ENCODE peak calls at places on chromosomes 13 and 19, in six cellular contexts. D, K, G, P, R and I are unnamed samples.

GRCh38 chr19:29415507-29415906 is 110.3 kb upstream of the VSTM2B start:
- DNase-seq in D (no peak), K (no peak), G (no peak), P (no peak), R (no peak), I (no peak)

GRCh38 chr19:33796164-33797100 is at the start of gene KCTD15:
- DNase-seq in D (peak; percentile 31), K (no peak), G (peak; percentile 60), P (no peak), R (no peak), I (no peak)

GRCh38 chr19:33395561-33396550 is 22.3 kb downstream of the CEBPG start:
- DNase-seq in D (peak; percentile 41), K (no peak), G (no peak), P (no peak), R (no peak), I (no peak)

GRCh38 chr13:45331981-45332830 is 8.8 kb downstream of the TPT1 start:
- DNase-seq in D (peak; percentile 88), K (no peak), G (peak; percentile 88), P (peak; percentile 80), R (no peak), I (no peak)

GRCh38 chr13:65907656-65908441 is 1322.3 kb downstream of the PCDH9 start:
- DNase-seq in D (peak; percentile 40), K (no peak), G (no peak), P (peak; percentile 66), R (no peak), I (no peak)

GRCh38 chr19:50516859-50517703 is 3.4 kb upstream of the ASPDH start:
- DNase-seq in D (no peak), K (no peak), G (no peak), P (no peak), R (no peak), I (no peak)

GRCh38 chr19:5339470-5339949 is 1.1 kb downstream of the PTPRS start:
- DNase-seq in D (no peak), K (no peak), G (no peak), P (no peak), R (no peak), I (no peak)

GRCh38 chr13:35470671-35471465 is 5.6 kb downstream of the MAB21L1 start:
- DNase-seq in D (peak; percentile 2), K (no peak), G (no peak), P (peak; percentile 5), R (no peak), I (no peak)

GRCh38 chr19:677201-677600 is 1.0 kb downstream of the FSTL3 start:
- DNase-seq in D (peak; percentile 79), K (no peak), G (peak; percentile 83), P (peak; percentile 83), R (no peak), I (no peak)

GRCh38 chr13:46595136-46595917 is 42.4 kb downstream of the LRCH1 start:
- DNase-seq in D (peak; percentile 60), K (no peak), G (peak; percentile 82), P (no peak), R (no peak), I (no peak)

GRCh38 chr19:18317998-18318800 is 4.7 kb downstream of the LSM4 start:
- DNase-seq in D (no peak), K (no peak), G (no peak), P (no peak), R (no peak), I (no peak)

GRCh38 chr13:109844396-109844795 is 58.0 kb upstream of the IRS2 start:
- DNase-seq in D (peak; percentile 73), K (no peak), G (peak; percentile 32), P (no peak), R (no peak), I (no peak)

GRCh38 chr13:98105929-98106336 is 37.0 kb upstream of the FARP1 start:
- DNase-seq in D (peak; percentile 59), K (no peak), G (no peak), P (peak; percentile 64), R (no peak), I (no peak)

GRCh38 chr13:50529154-50529882 is 314.2 kb downstream of the DLEU7 start:
- DNase-seq in D (peak; percentile 89), K (no peak), G (peak; percentile 86), P (peak; percentile 85), R (no peak), I (peak; percentile 49)

GRCh38 chr19:36142046-36142445 is 2.2 kb downstream of the CAPNS1 start:
- DNase-seq in D (no peak), K (no peak), G (no peak), P (no peak), R (no peak), I (no peak)

GRCh38 chr19:36141039-36141914 is 1.4 kb downstream of the CAPNS1 start:
- DNase-seq in D (peak; percentile 76), K (peak; percentile 85), G (peak; percentile 93), P (peak; percentile 84), R (peak; percentile 39), I (no peak)

GRCh38 chr19:36139120-36139472 is 770 bp upstream of the CAPNS1 start:
- DNase-seq in D (no peak), K (no peak), G (no peak), P (no peak), R (no peak), I (no peak)

GRCh38 chr19:36140289-36141038 is 598 bp downstream of the CAPNS1 start:
- DNase-seq in D (peak; percentile 52), K (peak; percentile 39), G (peak; percentile 70), P (peak; percentile 62), R (no peak), I (no peak)

DNA sequence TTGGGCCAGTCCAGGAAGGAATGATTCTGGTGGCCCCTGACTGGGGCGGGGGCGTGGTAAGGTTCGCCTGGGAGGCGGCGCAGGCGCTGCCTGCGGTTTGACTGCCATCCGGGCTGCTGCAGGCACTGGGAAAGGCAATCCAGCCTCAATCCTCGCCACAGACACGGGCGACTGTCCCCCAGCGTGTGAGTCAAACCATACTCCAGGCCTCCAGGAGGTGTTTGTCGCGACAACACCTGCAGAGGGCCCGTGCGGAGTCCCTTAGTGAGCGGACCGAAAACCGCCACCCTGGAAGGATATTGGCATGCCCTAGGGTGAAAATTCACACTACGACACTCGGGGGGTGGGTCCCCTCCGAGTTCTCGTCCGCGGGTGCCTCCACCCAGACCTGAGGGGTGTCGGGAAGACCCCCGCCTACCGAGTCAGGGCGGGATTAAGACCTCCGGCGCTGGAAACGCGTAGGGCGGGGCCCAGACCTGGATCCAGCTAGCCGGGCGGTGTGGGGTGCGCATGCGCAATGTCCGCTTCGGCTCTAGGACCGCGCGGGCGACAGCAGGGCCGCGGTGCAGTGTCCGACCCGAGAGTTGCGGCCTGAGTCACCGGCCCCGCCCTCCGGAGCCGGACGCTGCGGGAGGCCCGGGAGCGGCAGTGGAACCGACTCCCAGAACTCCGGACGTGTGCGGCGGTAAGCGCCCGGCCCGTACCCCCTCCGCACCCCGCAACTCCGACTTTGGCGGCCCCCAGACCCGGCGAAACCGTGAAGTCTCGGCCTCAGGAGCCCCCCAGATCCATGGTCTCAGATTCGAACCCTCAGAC is at the start of gene CAPNS1:
- DNase-seq in D (peak; percentile 93), K (peak; percentile 97), G (peak; percentile 95), P (peak; percentile 95), R (peak; percentile 90), I (no peak)
- TF ChIP-seq CTCF in D (no peak), K (peak; percentile 40), G (peak; percentile 5), P (peak; percentile 14), R (no peak), I (no peak)

GRCh38 chr13:59744747-59745394 is 418.9 kb downstream of the DIAPH3 start:
- DNase-seq in D (peak; percentile 26), K (peak; percentile 37), G (no peak), P (no peak), R (no peak), I (no peak)

GRCh38 chr13:59742467-59742866 is 421.3 kb downstream of the DIAPH3 start:
- DNase-seq in D (no peak), K (no peak), G (no peak), P (no peak), R (no peak), I (no peak)

GRCh38 chr13:59746291-59746962 is 417.3 kb downstream of the DIAPH3 start:
- DNase-seq in D (peak; percentile 62), K (peak; percentile 87), G (peak; percentile 72), P (peak; percentile 26), R (no peak), I (no peak)

GRCh38 chr13:59745395-59745788 is 418.3 kb downstream of the DIAPH3 start:
- DNase-seq in D (peak; percentile 78), K (no peak), G (peak; percentile 16), P (peak; percentile 49), R (no peak), I (peak; percentile 41)

GRCh38 chr13:59743195-59743594 is 420.5 kb downstream of the DIAPH3 start:
- DNase-seq in D (peak; percentile 1), K (no peak), G (no peak), P (no peak), R (no peak), I (no peak)
- H3K4me3 ChIP-seq in D (no peak overlapping the region), K (no peak overlapping the region), G (no peak overlapping the region), P (no peak overlapping the region), R (no peak overlapping the region), I (no peak overlapping the region)

GRCh38 chr13:24495151-24495729 is 17.3 kb downstream of the PARP4 start:
- DNase-seq in D (no peak), K (no peak), G (no peak), P (no peak), R (no peak), I (no peak)
- TF ChIP-seq CTCF in D (no peak), K (no peak), G (no peak), P (no peak), R (no peak), I (no peak)

GRCh38 chr19:14378890-14379289 is 2.4 kb upstream of the ADGRE5 start:
- DNase-seq in D (no peak), K (no peak), G (no peak), P (no peak), R (no peak), I (no peak)

GRCh38 chr19:14375582-14376291 is 5.5 kb upstream of the ADGRE5 start:
- DNase-seq in D (peak; percentile 22), K (no peak), G (no peak), P (no peak), R (no peak), I (no peak)

GRCh38 chr19:14370169-14370998 is 10.9 kb upstream of the ADGRE5 start:
- DNase-seq in D (no peak), K (no peak), G (no peak), P (no peak), R (no peak), I (no peak)

GRCh38 chr19:14371321-14371821 is 9.9 kb upstream of the ADGRE5 start:
- DNase-seq in D (no peak), K (no peak), G (no peak), P (no peak), R (no peak), I (no peak)

DNA sequence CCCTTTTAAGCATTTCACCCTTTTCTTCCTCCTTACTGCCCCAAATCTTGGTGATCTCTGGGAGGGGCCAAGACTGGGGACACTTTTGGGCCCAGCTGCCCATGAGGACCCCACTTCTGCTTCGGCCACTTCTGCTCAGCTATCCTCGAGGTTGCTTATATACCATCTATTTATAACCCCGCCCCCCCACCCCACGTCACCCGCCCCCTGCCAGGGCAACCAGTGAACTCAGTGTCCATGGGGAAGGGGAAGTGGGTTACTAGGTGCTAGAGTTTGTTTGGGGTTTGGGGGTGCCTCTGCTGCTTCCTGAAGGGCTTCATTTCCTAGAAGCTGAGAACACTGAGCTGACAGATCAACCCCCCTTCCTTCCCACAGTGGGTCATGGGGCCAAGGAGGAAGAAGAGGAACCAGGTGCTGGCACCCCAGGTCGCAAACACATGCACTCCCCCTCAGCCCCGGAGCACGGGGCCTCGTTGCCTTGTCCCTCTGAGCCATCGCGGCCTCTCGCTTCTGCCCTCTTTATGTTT is 6.1 kb upstream of the ADGRE5 start:
- DNase-seq in D (no peak), K (no peak), G (no peak), P (no peak), R (no peak), I (no peak)
- H3K4me3 ChIP-seq in D (no peak overlapping the region), K (no peak overlapping the region), G (no peak overlapping the region), P (no peak overlapping the region), R (no peak overlapping the region), I (no peak overlapping the region)